ENCODE peak calls at places on chromosomes 3 and 15, in four cellular contexts. Q is fibroblast of lung, C is right atrium auricular region, X is PC-9. A is an unnamed sample.

GRCh38 chr3:113898892-113899291 is 48.9 kb upstream of the ZDHHC23 start:
- DNase-seq in Q (peak; percentile 44), C (no peak), X (no peak), A (peak; percentile 33)

GRCh38 chr3:79651536-79652065 is 116.2 kb downstream of the ROBO1 start:
- DNase-seq in Q (no peak), C (no peak), X (no peak), A (no peak)

GRCh38 chr3:10530241-10530640 is 24.9 kb upstream of the ATP2B2 start:
- DNase-seq in Q (no peak), C (no peak), X (no peak), A (no peak)

GRCh38 chr3:102180291-102180931 is 254.4 kb upstream of the ZPLD1 start:
- DNase-seq in Q (peak; percentile 94), C (no peak), X (no peak), A (peak; percentile 93)

GRCh38 chr3:118907909-118908308 is 126.7 kb downstream of the IGSF11 start:
- DNase-seq in Q (no peak), C (no peak), X (no peak), A (no peak)

GRCh38 chr3:72068621-72069020 is 283.7 kb upstream of the PROK2 start:
- DNase-seq in Q (peak; percentile 17), C (no peak), X (no peak), A (no peak)

GRCh38 chr15:43268111-43269105 is 1.7 kb upstream of the TGM5 start:
- DNase-seq in Q (no peak), C (peak; percentile 55), X (no peak), A (no peak)

GRCh38 chr15:87610366-87610765 is 646.2 kb downstream of the NTRK3 start:
- DNase-seq in Q (peak; percentile 87), C (no peak), X (no peak), A (peak; percentile 80)

GRCh38 chr15:80228959-80229610 is 22.9 kb downstream of the CTXND1 start:
- DNase-seq in Q (peak; percentile 69), C (no peak), X (no peak), A (peak; percentile 59)

GRCh38 chr3:126432361-126432760 is 37.7 kb downstream of the CFAP100 start:
- DNase-seq in Q (peak; percentile 18), C (peak; percentile 4), X (no peak), A (peak; percentile 2)

GRCh38 chr3:23676093-23676492 is 129.7 kb upstream of the UBE2E1 start:
- DNase-seq in Q (peak; percentile 30), C (no peak), X (no peak), A (peak; percentile 8)

GRCh38 chr3:150970665-150971327 is 1.7 kb downstream of the CLRN1 start:
- DNase-seq in Q (peak; percentile 81), C (no peak), X (peak; percentile 49), A (peak; percentile 75)

GRCh38 chr15:61835476-61836106 is 224.7 kb downstream of the VPS13C start:
- DNase-seq in Q (peak; percentile 22), C (peak; percentile 71), X (no peak), A (no peak)

GRCh38 chr3:177182352-177182751 is 14.9 kb downstream of the TBL1XR1 start:
- DNase-seq in Q (no peak), C (no peak), X (no peak), A (no peak)

GRCh38 chr3:182618085-182618732 is 175.1 kb upstream of the ATP11B start:
- DNase-seq in Q (peak; percentile 46), C (no peak), X (peak; percentile 62), A (peak; percentile 39)

GRCh38 chr3:117734431-117734830 is 1024.9 kb downstream of the TUSC7 start:
- DNase-seq in Q (peak; percentile 86), C (no peak), X (no peak), A (peak; percentile 83)

DNA sequence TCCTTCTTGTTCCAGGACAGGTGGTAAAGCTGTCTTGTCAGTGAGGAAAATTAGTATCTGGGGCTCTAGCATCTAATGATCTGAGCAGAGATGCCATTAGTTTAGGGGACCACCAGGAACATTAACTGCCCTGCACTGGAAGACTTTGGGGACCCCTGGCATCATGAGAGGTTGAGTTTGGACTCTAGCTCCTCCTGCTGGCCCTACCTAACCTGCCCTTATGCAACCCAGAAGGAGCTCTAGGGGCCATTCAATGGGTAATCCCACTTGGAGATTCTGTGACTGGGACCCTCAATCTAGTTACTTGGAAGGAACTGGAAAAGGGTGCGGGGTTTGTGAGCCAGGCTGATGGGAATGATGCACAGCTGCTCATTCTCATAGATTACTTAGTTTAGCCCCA is 451.0 kb downstream of the EPHB1 start:
- DNase-seq in Q (no peak), C (no peak), X (no peak), A (no peak)
- H3K27ac ChIP-seq in Q (no peak overlapping the region), C (no peak overlapping the region), X (no peak overlapping the region), A (no peak overlapping the region)

GRCh38 chr3:39154323-39155021 is 1.1 kb upstream of the CSRNP1 start:
- DNase-seq in Q (peak; percentile 33), C (no peak), X (no peak), A (no peak)
- H3K27ac ChIP-seq in Q (no peak overlapping the region), C (peak overlapping the region; percentile 99), X (no peak overlapping the region), A (peak overlapping the region; percentile 9)

GRCh38 chr15:48177383-48177874 is 666 bp downstream of the MYEF2 start:
- DNase-seq in Q (peak; percentile 70), C (no peak), X (no peak), A (peak; percentile 64)
- H3K27ac ChIP-seq in Q (peak overlapping the region; percentile 77), C (peak overlapping the region; percentile 73), X (no peak overlapping the region), A (peak overlapping the region; percentile 84)

DNA sequence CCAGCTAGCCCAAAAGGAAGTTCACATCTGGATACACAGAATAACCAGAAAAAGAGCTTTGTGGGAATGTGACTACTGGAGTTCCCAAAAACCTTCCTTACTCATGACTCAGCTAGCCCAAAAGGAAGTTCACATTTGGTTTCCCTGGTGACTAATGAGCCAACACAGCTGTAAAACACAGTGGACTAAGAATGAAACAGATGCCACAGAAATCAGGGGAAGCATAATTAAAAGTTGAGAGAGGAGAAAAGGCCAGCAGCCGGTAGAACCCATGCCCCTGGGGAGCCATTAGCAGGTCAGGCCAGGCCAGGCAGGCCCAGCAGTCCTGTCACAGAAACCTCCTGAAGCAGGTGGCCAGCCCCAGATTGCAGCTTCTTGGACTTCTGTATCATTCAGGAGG is 130.3 kb downstream of the GHSR start:
- DNase-seq in Q (peak; percentile 96), C (no peak), X (peak; percentile 93), A (peak; percentile 96)
- H3K27ac ChIP-seq in Q (peak overlapping the region; percentile 96), C (peak overlapping the region; percentile 90), X (peak overlapping the region; percentile 86), A (peak overlapping the region; percentile 95)

DNA sequence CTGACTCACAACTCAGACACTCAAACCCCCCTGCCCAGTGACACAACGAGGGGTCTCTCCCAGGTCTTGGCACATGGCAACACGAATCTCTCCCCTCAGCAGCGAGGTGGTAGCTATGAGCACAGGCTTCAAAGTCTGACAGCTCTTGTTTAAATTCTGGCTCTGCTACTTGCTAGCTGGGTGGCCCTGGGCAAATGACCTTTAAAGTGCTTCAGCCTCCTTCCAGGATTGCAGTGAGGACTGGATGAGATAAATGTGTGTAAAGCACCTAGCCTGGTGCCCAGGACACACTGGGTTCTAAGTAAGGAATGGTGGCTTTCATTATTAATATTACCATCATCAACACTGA is 23.2 kb upstream of the ANPEP start:
- DNase-seq in Q (no peak), C (peak; percentile 46), X (no peak), A (peak; percentile 65)
- H3K27ac ChIP-seq in Q (peak overlapping the region; percentile 85), C (peak overlapping the region; percentile 70), X (peak overlapping the region; percentile 97), A (peak overlapping the region; percentile 85)

DNA sequence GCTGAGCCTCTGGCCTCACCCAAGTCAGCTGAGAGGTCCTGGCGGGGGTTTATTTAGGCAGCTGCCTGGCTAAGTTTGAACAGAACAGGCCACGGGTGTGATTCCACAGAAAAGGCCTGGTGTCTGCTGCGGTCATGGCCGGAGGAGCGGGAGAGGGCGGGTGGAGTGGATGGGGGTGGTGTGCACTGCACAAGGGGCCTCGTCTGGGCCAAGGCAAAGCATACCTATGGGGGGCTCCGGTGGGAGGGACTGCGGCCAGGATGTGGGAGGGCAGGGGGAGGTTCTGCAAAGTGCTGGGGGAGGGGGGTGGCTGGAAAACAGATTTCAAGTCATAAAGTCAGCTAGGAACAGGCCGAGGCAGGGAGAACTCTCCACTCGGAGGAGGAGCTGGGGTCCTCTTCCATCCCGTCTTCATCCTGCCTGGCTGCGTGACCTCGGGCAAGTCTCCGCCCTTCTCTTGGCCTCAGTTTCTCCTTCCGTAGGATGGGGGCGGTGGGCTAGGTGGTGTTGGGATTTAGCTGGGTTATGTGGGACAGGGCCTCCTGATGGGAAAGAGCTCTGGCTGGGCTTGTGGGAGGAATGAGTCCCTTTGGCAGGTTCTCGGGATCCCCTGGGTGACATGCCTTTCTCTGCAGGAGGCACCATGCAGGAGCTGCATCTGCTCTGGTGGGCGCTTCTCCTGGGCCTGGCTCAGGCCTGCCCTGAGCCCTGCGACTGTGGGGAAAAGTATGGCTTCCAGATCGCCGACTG is 881 bp downstream of the ISLR start:
- DNase-seq in Q (no peak), C (no peak), X (no peak), A (no peak)
- H3K27ac ChIP-seq in Q (no peak overlapping the region), C (peak overlapping the region; percentile 84), X (no peak overlapping the region), A (no peak overlapping the region)